ENCODE peak calls at places on chromosomes 2 and 18, in six cellular contexts. Y is Peyer's patch, X is NCI-H1694 treated with DMSO at 0.1 percent for 48 hours, E is AG09319, M is foreskin melanocyte, I is amniotic stem cell. Q is an unnamed sample.

GRCh38 chr2:218293715-218294429 is 1.6 kb upstream of the TMBIM1 start:
- DNase-seq in X (no peak), I (no peak), M (no peak), Y (no peak), E (no peak), Q (no peak)

GRCh38 chr18:21406111-21406510 is 164.1 kb downstream of the GREB1L start:
- DNase-seq in E (no peak), X (no peak), M (peak), Y (no peak), I (no peak), Q (no peak)

GRCh38 chr2:190649035-190649797 is at the start of gene NAB1:
- DNase-seq in E (no peak), I (no peak), Y (peak), M (no peak), X (no peak), Q (no peak)

GRCh38 chr2:953975-954686 is 3.5 kb downstream of the SNTG2 start:
- DNase-seq in M (no peak), I (peak), X (peak), Y (no peak), E (no peak), Q (peak)

GRCh38 chr18:35117951-35118411 is 76.8 kb downstream of the MAPRE2 start:
- DNase-seq in E (no peak), X (no peak), I (peak), Y (no peak), M (peak), Q (peak)

GRCh38 chr2:70535573-70535972 is 18.1 kb downstream of the TGFA start:
- DNase-seq in Y (no peak), E (no peak), X (no peak), M (no peak), I (no peak), Q (no peak)

GRCh38 chr2:24489942-24490673 is 946 bp upstream of the NCOA1 start:
- DNase-seq in E (no peak), M (no peak), X (no peak), I (no peak), Y (peak), Q (no peak)

GRCh38 chr18:74994502-74995403 is 214.2 kb downstream of the PTGR3 start:
- DNase-seq in E (no peak), M (peak), I (no peak), X (no peak), Y (no peak), Q (no peak)

GRCh38 chr2:237483018-237483731 is 3.9 kb upstream of the MLPH start:
- DNase-seq in X (no peak), Y (no peak), I (no peak), E (no peak), M (peak), Q (no peak)

GRCh38 chr2:109134741-109135571 is 6.0 kb downstream of the SH3RF3 start:
- DNase-seq in X (no peak), I (no peak), E (no peak), M (no peak), Y (no peak), Q (no peak)

GRCh38 chr2:65281626-65282351 is 54.2 kb downstream of the ACTR2 start:
- DNase-seq in Y (no peak), E (no peak), X (peak), I (no peak), M (no peak), Q (no peak)

GRCh38 chr2:72142743-72143440 is 4.8 kb downstream of the CYP26B1 start:
- DNase-seq in E (no peak), I (no peak), M (no peak), Y (peak), X (no peak), Q (no peak)

GRCh38 chr2:168912466-168913170 is 11.5 kb downstream of the G6PC2 start:
- DNase-seq in X (peak), Y (peak), M (no peak), E (no peak), I (no peak), Q (no peak)

GRCh38 chr18:318791-319291 is 51.0 kb upstream of the THOC1 start:
- DNase-seq in X (no peak), M (no peak), E (no peak), Y (no peak), I (no peak), Q (no peak)

GRCh38 chr2:65016789-65017188 is 27.6 kb downstream of the SLC1A4 start:
- DNase-seq in E (no peak), X (no peak), M (no peak), Y (no peak), I (no peak), Q (no peak)

GRCh38 chr18:10193446-10193845 is 261.0 kb upstream of the APCDD1 start:
- DNase-seq in X (no peak), M (no peak), E (no peak), Y (no peak), I (no peak), Q (no peak)

GRCh38 chr2:210421916-210422315 is 54.6 kb downstream of the LANCL1 start:
- DNase-seq in I (no peak), E (peak), Y (no peak), X (no peak), M (peak), Q (no peak)

GRCh38 chr2:183025993-183026392 is 12.3 kb downstream of the NCKAP1 start:
- DNase-seq in I (no peak), E (no peak), X (no peak), Y (no peak), M (no peak), Q (no peak)

GRCh38 chr2:159903404-159904126 is 105.6 kb upstream of the CD302 start:
- DNase-seq in M (no peak), Y (peak), X (no peak), E (no peak), I (no peak), Q (peak)

GRCh38 chr2:198775737-198776136 is 682.0 kb downstream of the SATB2 start:
- DNase-seq in E (no peak), I (no peak), M (no peak), Y (no peak), X (no peak), Q (no peak)

GRCh38 chr2:24920813-24921441 is 890 bp upstream of the ADCY3 start:
- DNase-seq in Y (no peak), E (no peak), X (peak), M (no peak), I (no peak), Q (no peak)

GRCh38 chr2:84815146-84815545 is 65.7 kb downstream of the TRABD2A start:
- DNase-seq in M (no peak), I (no peak), E (no peak), Y (no peak), X (no peak), Q (no peak)